ENCODE peak calls at places on chromosomes 6 and 20, in six cellular contexts. T is GM23248; L is CD4-positive, alpha-beta memory T cell; Y is foreskin fibroblast; O is AG04449; G is BJ. Q is an unnamed sample.

GRCh38 chr6:112014483-112014882 is 39.4 kb upstream of the CCN6 start:
- DNase-seq in T (peak; percentile 79), L (no peak), Y (peak; percentile 84), O (peak; percentile 68), G (peak; percentile 79), Q (peak; percentile 88)

GRCh38 chr20:18001131-18001921 is 32.5 kb downstream of the MGME1 start:
- DNase-seq in T (peak; percentile 94), L (no peak), Y (peak; percentile 74), O (no peak), G (peak; percentile 24), Q (peak; percentile 93)

GRCh38 chr6:53854843-53855567 is 60.2 kb downstream of the LRRC1 start:
- DNase-seq in T (no peak), L (peak; percentile 7), Y (no peak), O (no peak), G (no peak), Q (no peak)

GRCh38 chr6:122696079-122696478 is 83.4 kb upstream of the FABP7 start:
- DNase-seq in T (peak; percentile 65), L (no peak), Y (peak; percentile 67), O (peak; percentile 58), G (peak; percentile 14), Q (peak; percentile 82)

GRCh38 chr6:157641837-157642236 is 181.2 kb upstream of the SNX9 start:
- DNase-seq in T (no peak), L (no peak), Y (no peak), O (no peak), G (no peak), Q (no peak)

GRCh38 chr6:87198496-87198895 is 43.1 kb downstream of the ZNF292 start:
- DNase-seq in T (peak; percentile 7), L (no peak), Y (peak; percentile 39), O (no peak), G (no peak), Q (peak; percentile 54)

GRCh38 chr6:134352786-134353480 is 35.0 kb upstream of the SGK1 start:
- DNase-seq in T (peak; percentile 88), L (no peak), Y (peak; percentile 79), O (no peak), G (peak; percentile 27), Q (peak; percentile 88)

GRCh38 chr6:15870354-15871043 is 207.7 kb upstream of the DTNBP1 start:
- DNase-seq in T (peak; percentile 71), L (no peak), Y (peak; percentile 68), O (no peak), G (no peak), Q (peak; percentile 34)

GRCh38 chr6:112279044-112279916 is 24.9 kb upstream of the LAMA4 start:
- DNase-seq in T (peak; percentile 64), L (no peak), Y (peak; percentile 56), O (no peak), G (no peak), Q (peak; percentile 56)

GRCh38 chr6:157151989-157152388 is 171.3 kb downstream of the TMEM242 start:
- DNase-seq in T (peak; percentile 70), L (no peak), Y (peak; percentile 84), O (peak; percentile 68), G (no peak), Q (peak; percentile 90)

GRCh38 chr20:35511814-35512420 is 17.5 kb downstream of the C20orf173 start:
- DNase-seq in T (peak; percentile 59), L (no peak), Y (peak; percentile 74), O (no peak), G (no peak), Q (peak; percentile 59)

GRCh38 chr6:170209354-170210025 is 81.4 kb downstream of the DLL1 start:
- DNase-seq in T (no peak), L (no peak), Y (no peak), O (no peak), G (no peak), Q (no peak)

GRCh38 chr6:112781236-112781635 is 434.1 kb downstream of the RFPL4B start:
- DNase-seq in T (peak; percentile 11), L (no peak), Y (peak; percentile 16), O (no peak), G (no peak), Q (peak; percentile 35)

GRCh38 chr20:50278684-50279531 is 88.3 kb downstream of the CEBPB start:
- DNase-seq in T (peak; percentile 48), L (no peak), Y (peak; percentile 79), O (no peak), G (no peak), Q (peak; percentile 51)

GRCh38 chr20:46352370-46352938 is 44.2 kb upstream of the CDH22 start:
- DNase-seq in T (no peak), L (no peak), Y (no peak), O (no peak), G (no peak), Q (no peak)

GRCh38 chr20:64057628-64058498 is 5.1 kb upstream of the TCEA2 start:
- DNase-seq in T (peak; percentile 69), L (peak; percentile 62), Y (peak; percentile 79), O (no peak), G (no peak), Q (peak; percentile 59)

GRCh38 chr6:3628143-3628840 is 123.2 kb downstream of the PXDC1 start:
- DNase-seq in T (peak; percentile 46), L (no peak), Y (no peak), O (no peak), G (no peak), Q (no peak)

GRCh38 chr6:12459945-12460800 is 170.0 kb downstream of the EDN1 start:
- DNase-seq in T (peak; percentile 4), L (no peak), Y (no peak), O (no peak), G (no peak), Q (peak; percentile 21)

GRCh38 chr20:64116541-64117423 is 9.4 kb upstream of the NPBWR2 start:
- DNase-seq in T (no peak), L (no peak), Y (no peak), O (no peak), G (no peak), Q (no peak)

GRCh38 chr6:149904661-149905370 is 6.9 kb upstream of the RAET1E start:
- DNase-seq in T (no peak), L (no peak), Y (no peak), O (no peak), G (no peak), Q (no peak)

GRCh38 chr20:38893485-38894090 is 32.6 kb upstream of the FAM83D start:
- DNase-seq in T (peak; percentile 63), L (peak; percentile 79), Y (peak; percentile 78), O (no peak), G (no peak), Q (peak; percentile 43)

GRCh38 chr6:37990762-37991525 is 171.4 kb downstream of the ZFAND3 start:
- DNase-seq in T (peak; percentile 93), L (no peak), Y (peak; percentile 82), O (peak; percentile 63), G (peak; percentile 58), Q (peak; percentile 85)

GRCh38 chr20:46438156-46438750 is 31.8 kb upstream of the ELMO2 start:
- DNase-seq in T (peak; percentile 62), L (peak; percentile 18), Y (peak; percentile 73), O (no peak), G (no peak), Q (peak; percentile 47)

GRCh38 chr6:9252784-9253183 is 817.4 kb upstream of the SLC35B3 start:
- DNase-seq in T (no peak), L (no peak), Y (no peak), O (no peak), G (no peak), Q (no peak)

GRCh38 chr6:9254251-9254650 is 818.9 kb upstream of the SLC35B3 start:
- DNase-seq in T (no peak), L (no peak), Y (peak; percentile 29), O (no peak), G (no peak), Q (no peak)

GRCh38 chr6:9257215-9257614 is 821.9 kb upstream of the SLC35B3 start:
- DNase-seq in T (no peak), L (no peak), Y (no peak), O (no peak), G (no peak), Q (no peak)
- H3K4me3 ChIP-seq in T (no peak overlapping the region), L (no peak overlapping the region), Y (no peak overlapping the region), O (no peak overlapping the region), G (no peak overlapping the region), Q (no peak overlapping the region)

GRCh38 chr6:167679137-167679736 is 147.5 kb upstream of the AFDN start:
- DNase-seq in T (no peak), L (no peak), Y (no peak), O (no peak), G (no peak), Q (no peak)

GRCh38 chr6:167676666-167677421 is 149.9 kb upstream of the AFDN start:
- DNase-seq in T (no peak), L (no peak), Y (no peak), O (no peak), G (no peak), Q (no peak)

GRCh38 chr6:167676000-167676665 is 150.6 kb upstream of the AFDN start:
- DNase-seq in T (no peak), L (no peak), Y (no peak), O (no peak), G (no peak), Q (no peak)

GRCh38 chr6:167678102-167679101 is 148.3 kb upstream of the AFDN start:
- DNase-seq in T (no peak), L (no peak), Y (no peak), O (no peak), G (no peak), Q (no peak)

DNA sequence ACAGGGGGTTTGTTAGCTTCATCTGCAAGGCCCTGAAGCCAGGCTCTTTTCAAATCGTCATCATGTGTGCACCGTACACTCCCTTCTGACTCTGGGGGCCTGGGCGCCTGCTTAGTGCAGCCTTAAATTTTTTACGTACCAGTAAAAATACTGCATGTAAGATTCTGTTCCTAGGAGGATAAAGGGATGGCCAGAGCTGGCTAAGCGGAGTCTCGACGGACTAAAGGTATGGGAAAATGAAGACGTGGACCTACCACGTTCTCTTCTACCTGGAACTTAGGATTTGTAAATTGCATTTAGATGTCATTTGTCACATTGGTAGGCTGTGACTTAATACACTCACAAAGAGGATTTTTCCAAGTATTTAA is 149.3 kb upstream of the AFDN start:
- DNase-seq in T (no peak), L (no peak), Y (no peak), O (no peak), G (no peak), Q (no peak)
- H3K4me3 ChIP-seq in T (no peak overlapping the region), L (no peak overlapping the region), Y (no peak overlapping the region), O (no peak overlapping the region), G (no peak overlapping the region), Q (no peak overlapping the region)

GRCh38 chr20:41572010-41572572 is 46.1 kb downstream of the CHD6 start:
- DNase-seq in T (no peak), L (no peak), Y (no peak), O (no peak), G (no peak), Q (no peak)

GRCh38 chr20:41575412-41575811 is 42.8 kb downstream of the CHD6 start:
- DNase-seq in T (no peak), L (no peak), Y (no peak), O (no peak), G (no peak), Q (no peak)

GRCh38 chr20:41571006-41571405 is 47.2 kb downstream of the CHD6 start:
- DNase-seq in T (no peak), L (no peak), Y (no peak), O (no peak), G (no peak), Q (no peak)

GRCh38 chr20:41574802-41575389 is 43.3 kb downstream of the CHD6 start:
- DNase-seq in T (no peak), L (no peak), Y (no peak), O (no peak), G (no peak), Q (no peak)

GRCh38 chr20:41573955-41574354 is 44.2 kb downstream of the CHD6 start:
- DNase-seq in T (no peak), L (no peak), Y (no peak), O (no peak), G (no peak), Q (no peak)
- H3K4me3 ChIP-seq in T (no peak overlapping the region), L (no peak overlapping the region), Y (no peak overlapping the region), O (no peak overlapping the region), G (no peak overlapping the region), Q (no peak overlapping the region)

GRCh38 chr6:5471044-5471443 is 209.7 kb downstream of the FARS2 start:
- DNase-seq in T (peak; percentile 83), L (peak; percentile 42), Y (peak; percentile 83), O (no peak), G (no peak), Q (peak; percentile 66)
- H3K4me3 ChIP-seq in T (peak overlapping the region; percentile 5), L (no peak overlapping the region), Y (no peak overlapping the region), O (no peak overlapping the region), G (no peak overlapping the region), Q (no peak overlapping the region)